ENCODE peak calls at places on chromosomes 16 and 17, in six cellular contexts. Z is cardiac muscle cell, U is BJ, E is retinal pigment epithelial cell, K is ovary, S is ascending aorta. P is an unnamed sample.

GRCh38 chr17:73445466-73445865 is 133.7 kb upstream of the CDC42EP4 start:
- DNase-seq in K (no peak), U (no peak), Z (no peak), S (no peak), E (no peak), P (no peak)

GRCh38 chr17:2070241-2071023 is 15.5 kb downstream of the HIC1 start:
- DNase-seq in S (no peak), K (peak; percentile 28), U (no peak), E (no peak), Z (no peak), P (no peak)

GRCh38 chr17:43994272-43995149 is 9.9 kb upstream of the NAGS start:
- DNase-seq in S (peak; percentile 77), E (no peak), U (no peak), K (peak; percentile 63), Z (peak; percentile 70), P (no peak)

GRCh38 chr17:60602385-60602742 is 2.4 kb downstream of the PPM1D start:
- DNase-seq in U (no peak), Z (peak; percentile 19), K (no peak), E (no peak), S (no peak), P (no peak)

GRCh38 chr17:63406689-63407330 is 39.3 kb downstream of the CYB561 start:
- DNase-seq in Z (peak; percentile 94), E (peak; percentile 71), U (peak; percentile 59), S (peak; percentile 87), K (peak; percentile 79), P (peak; percentile 59)

GRCh38 chr16:52567193-52567592 is 20.2 kb upstream of the TOX3 start:
- DNase-seq in K (no peak), Z (no peak), E (no peak), S (no peak), U (no peak), P (no peak)

GRCh38 chr17:2880050-2880449 is 83.8 kb downstream of the RAP1GAP2 start:
- DNase-seq in U (no peak), Z (no peak), E (no peak), K (no peak), S (no peak), P (no peak)

GRCh38 chr16:83574388-83574787 is 233.4 kb upstream of the HSBP1 start:
- DNase-seq in E (peak; percentile 46), Z (peak; percentile 30), K (no peak), U (peak; percentile 44), S (no peak), P (peak; percentile 93)

GRCh38 chr16:27495191-27495590 is 54.5 kb downstream of the GTF3C1 start:
- DNase-seq in K (peak; percentile 58), S (no peak), Z (peak; percentile 86), E (no peak), U (peak; percentile 42), P (no peak)

GRCh38 chr17:74757502-74757901 is 9.1 kb downstream of the NHERF1 start:
- DNase-seq in U (no peak), Z (peak; percentile 44), S (no peak), E (no peak), K (no peak), P (no peak)

GRCh38 chr17:52170963-52171572 is 12.6 kb upstream of the CA10 start:
- DNase-seq in E (no peak), U (no peak), Z (peak; percentile 0), S (no peak), K (no peak), P (no peak)

GRCh38 chr16:56910654-56911539 is 21.0 kb upstream of the HERPUD1 start:
- DNase-seq in U (peak; percentile 81), E (no peak), Z (peak; percentile 93), S (peak; percentile 72), K (no peak), P (peak; percentile 85)

GRCh38 chr17:17508641-17509591 is 12.7 kb upstream of the RASD1 start:
- DNase-seq in S (no peak), K (no peak), U (no peak), E (no peak), Z (no peak), P (no peak)

GRCh38 chr16:5639531-5639930 is 541.9 kb upstream of the EEF2KMT start:
- DNase-seq in Z (no peak), S (no peak), E (no peak), U (no peak), K (no peak), P (no peak)

GRCh38 chr16:31458073-31458834 is 1.0 kb upstream of the ARMC5 start:
- DNase-seq in K (peak; percentile 45), U (no peak), Z (peak; percentile 60), E (no peak), S (no peak), P (no peak)

GRCh38 chr16:51049276-51049675 is 101.8 kb downstream of the SALL1 start:
- DNase-seq in Z (no peak), K (no peak), S (no peak), E (no peak), U (no peak), P (no peak)

DNA sequence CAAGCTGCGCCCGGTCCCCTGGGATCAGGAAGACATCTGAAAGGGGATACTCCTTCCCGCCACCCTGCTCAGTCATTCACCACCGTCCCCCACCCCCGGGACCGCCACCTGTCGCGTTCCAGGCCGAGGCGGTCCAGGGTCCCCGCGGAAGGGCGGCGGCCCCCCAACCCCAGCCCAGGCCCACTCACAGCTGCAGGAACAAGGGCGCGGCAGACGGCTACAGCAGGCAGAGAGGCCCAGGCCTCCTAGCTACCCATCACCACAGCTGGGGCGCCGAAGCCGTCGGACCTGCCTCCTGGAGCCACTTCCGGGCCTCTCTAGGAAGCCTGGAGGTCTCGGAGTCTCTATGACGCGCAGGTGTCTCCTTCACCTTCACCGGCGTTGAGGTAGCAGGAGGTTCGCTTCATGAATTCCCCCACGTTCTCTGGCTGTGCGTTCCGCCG is at the start of gene SDR42E1:
- DNase-seq in S (no peak), E (no peak), U (no peak), K (no peak), Z (no peak), P (no peak)
- H3K4me3 ChIP-seq in S (no peak within 1 kb of the TSS), E (no peak within 1 kb of the TSS), U (peak within 1 kb of the TSS; percentile 19), K (peak within 1 kb of the TSS; percentile 45), Z (no peak within 1 kb of the TSS), P (peak within 1 kb of the TSS; percentile 63)

GRCh38 chr17:76146053-76146875 is 5.2 kb upstream of the FOXJ1 start:
- DNase-seq in K (no peak), S (no peak), Z (no peak), U (no peak), E (no peak), P (no peak)

GRCh38 chr17:76147211-76148014 is 6.4 kb upstream of the FOXJ1 start:
- DNase-seq in E (no peak), Z (peak; percentile 50), K (no peak), S (no peak), U (no peak), P (no peak)

GRCh38 chr17:76149214-76149613 is 8.2 kb upstream of the FOXJ1 start:
- DNase-seq in K (no peak), E (no peak), U (no peak), Z (no peak), S (no peak), P (no peak)

GRCh38 chr17:76145231-76146052 is 4.4 kb upstream of the FOXJ1 start:
- DNase-seq in K (no peak), U (no peak), S (no peak), E (no peak), Z (no peak), P (no peak)

GRCh38 chr17:76148015-76148326 is 6.9 kb upstream of the FOXJ1 start:
- DNase-seq in S (no peak), K (no peak), U (no peak), E (no peak), Z (no peak), P (no peak)
- TF ChIP-seq CTCF in S (no peak), K (no peak), U (no peak), E (no peak), Z (no peak), P (no peak)

GRCh38 chr16:88580371-88580770 is 10.2 kb downstream of the ZC3H18 start:
- DNase-seq in S (no peak), U (no peak), K (no peak), Z (no peak), E (no peak), P (no peak)
- H3K4me3 ChIP-seq in S (no peak overlapping the region), U (no peak overlapping the region), K (no peak overlapping the region), Z (no peak overlapping the region), E (no peak overlapping the region), P (no peak overlapping the region)

GRCh38 chr16:11254913-11255736 is 879 bp downstream of the SOCS1 start:
- DNase-seq in U (no peak), S (no peak), K (peak; percentile 53), E (no peak), Z (peak; percentile 62), P (peak; percentile 25)
- TF ChIP-seq CTCF in U (no peak), S (no peak), K (no peak), E (no peak), Z (peak; percentile 26), P (peak; percentile 1)

GRCh38 chr17:59426031-59426430 is 94.6 kb downstream of the YPEL2 start:
- DNase-seq in U (no peak), E (no peak), Z (no peak), K (no peak), S (no peak), P (no peak)

GRCh38 chr17:59423137-59423703 is 91.8 kb downstream of the YPEL2 start:
- DNase-seq in K (peak; percentile 51), E (no peak), U (no peak), Z (peak; percentile 92), S (peak; percentile 83), P (peak; percentile 72)

GRCh38 chr17:59425085-59425901 is 93.8 kb downstream of the YPEL2 start:
- DNase-seq in K (peak; percentile 49), U (no peak), Z (peak; percentile 81), S (peak; percentile 83), E (no peak), P (no peak)

GRCh38 chr17:59423903-59424302 is 92.4 kb downstream of the YPEL2 start:
- DNase-seq in Z (no peak), U (no peak), E (no peak), K (no peak), S (no peak), P (no peak)

DNA sequence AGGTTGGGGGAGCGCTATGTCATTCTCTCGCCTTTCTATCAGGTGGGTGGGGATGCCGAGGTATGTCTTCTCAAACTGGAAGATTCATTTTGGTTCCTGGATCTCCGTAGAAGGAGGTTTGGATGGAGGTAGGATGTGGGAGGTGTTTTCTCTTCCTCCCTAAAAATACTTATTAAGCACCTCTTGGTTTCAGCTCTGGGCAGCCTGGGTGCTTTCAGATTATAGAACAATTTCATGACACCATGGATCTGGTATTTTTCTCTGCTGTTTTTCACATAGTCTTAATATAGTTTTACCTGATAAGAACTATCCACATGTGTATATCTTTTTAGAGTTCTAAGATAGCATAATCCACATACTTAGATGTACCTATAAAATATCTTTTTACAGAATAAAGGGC is 92.9 kb downstream of the YPEL2 start:
- DNase-seq in S (no peak), U (no peak), K (no peak), E (no peak), Z (no peak), P (no peak)
- H3K4me3 ChIP-seq in S (no peak overlapping the region), U (no peak overlapping the region), K (no peak overlapping the region), E (no peak overlapping the region), Z (no peak overlapping the region), P (no peak overlapping the region)

GRCh38 chr17:81258292-81258691 is 19.2 kb downstream of the NDUFAF8 start:
- DNase-seq in Z (no peak), E (no peak), S (no peak), K (no peak), U (no peak), P (no peak)
- TF ChIP-seq CTCF in Z (no peak), E (peak; percentile 17), S (no peak), K (no peak), U (no peak), P (no peak)

P was measured in kidney epithelial cell.